ENCODE peak calls at places on chromosomes 1 and 21, in four cellular contexts. X is WERI-Rb-1, S is adrenal gland, W is mucosa of descending colon. U is an unnamed sample.

GRCh38 chr1:50605186-50605875 is 182.1 kb upstream of the DMRTA2 start:
- DNase-seq in X (peak), W (no peak), S (no peak), U (no peak)

GRCh38 chr1:54327386-54328116 is 78.6 kb downstream of the SSBP3 start:
- DNase-seq in S (no peak), W (no peak), X (peak), U (no peak)

GRCh38 chr1:225259542-225259941 is 168.3 kb downstream of the LBR start:
- DNase-seq in X (no peak), W (no peak), S (no peak), U (no peak)

GRCh38 chr1:68936530-68936929 is 439.6 kb upstream of the DEPDC1 start:
- DNase-seq in W (no peak), X (no peak), S (no peak), U (no peak)

GRCh38 chr1:52579415-52579814 is 22.8 kb upstream of the GPX7 start:
- DNase-seq in S (no peak), X (no peak), W (no peak), U (no peak)

GRCh38 chr1:206004821-206005220 is 1.6 kb upstream of the RAB7B start:
- DNase-seq in S (no peak), W (no peak), X (peak), U (no peak)

GRCh38 chr1:22636369-22636768 is at the start of gene C1QA:
- DNase-seq in W (peak), S (peak), X (no peak), U (no peak)

GRCh38 chr1:9718006-9718680 is 66.6 kb downstream of the PIK3CD start:
- DNase-seq in S (no peak), W (no peak), X (no peak), U (no peak)

GRCh38 chr1:178491721-178492120 is 5.0 kb downstream of the CLEC20A start:
- DNase-seq in W (no peak), S (no peak), X (no peak), U (no peak)

GRCh38 chr1:244140420-244140819 is 89.3 kb downstream of the ZBTB18 start:
- DNase-seq in X (no peak), W (no peak), S (no peak), U (no peak)

GRCh38 chr21:43858806-43859648 is 6.0 kb upstream of the AGPAT3 start:
- DNase-seq in W (no peak), X (no peak), S (no peak), U (no peak)

GRCh38 chr1:60342569-60342968 is 269.0 kb upstream of the C1orf87 start:
- DNase-seq in W (no peak), S (no peak), X (no peak), U (no peak)

GRCh38 chr1:28199328-28200233 is 23.1 kb upstream of the PTAFR start:
- DNase-seq in X (no peak), W (no peak), S (no peak), U (no peak)

GRCh38 chr1:100134872-100135271 is 1.9 kb downstream of the TRMT13 start:
- DNase-seq in W (no peak), S (no peak), X (no peak), U (no peak)

GRCh38 chr1:185561629-185562028 is 172.6 kb upstream of the HMCN1 start:
- DNase-seq in W (no peak), X (no peak), S (no peak), U (no peak)

GRCh38 chr1:245411245-245411644 is 256.5 kb downstream of the KIF26B start:
- DNase-seq in S (no peak), W (no peak), X (no peak), U (no peak)

GRCh38 chr1:236469466-236469865 is 54.3 kb upstream of the LGALS8 start:
- DNase-seq in W (no peak), S (no peak), X (no peak), U (no peak)

GRCh38 chr1:7447736-7448135 is 323.4 kb upstream of the VAMP3 start:
- DNase-seq in W (no peak), X (no peak), S (no peak), U (no peak)

GRCh38 chr1:39509360-39510009 is 18.0 kb downstream of the BMP8A start:
- DNase-seq in X (peak), S (peak), W (peak), U (no peak)

GRCh38 chr1:15426492-15427279 is 11.6 kb upstream of the CTRC start:
- DNase-seq in X (no peak), S (peak), W (peak), U (no peak)

DNA sequence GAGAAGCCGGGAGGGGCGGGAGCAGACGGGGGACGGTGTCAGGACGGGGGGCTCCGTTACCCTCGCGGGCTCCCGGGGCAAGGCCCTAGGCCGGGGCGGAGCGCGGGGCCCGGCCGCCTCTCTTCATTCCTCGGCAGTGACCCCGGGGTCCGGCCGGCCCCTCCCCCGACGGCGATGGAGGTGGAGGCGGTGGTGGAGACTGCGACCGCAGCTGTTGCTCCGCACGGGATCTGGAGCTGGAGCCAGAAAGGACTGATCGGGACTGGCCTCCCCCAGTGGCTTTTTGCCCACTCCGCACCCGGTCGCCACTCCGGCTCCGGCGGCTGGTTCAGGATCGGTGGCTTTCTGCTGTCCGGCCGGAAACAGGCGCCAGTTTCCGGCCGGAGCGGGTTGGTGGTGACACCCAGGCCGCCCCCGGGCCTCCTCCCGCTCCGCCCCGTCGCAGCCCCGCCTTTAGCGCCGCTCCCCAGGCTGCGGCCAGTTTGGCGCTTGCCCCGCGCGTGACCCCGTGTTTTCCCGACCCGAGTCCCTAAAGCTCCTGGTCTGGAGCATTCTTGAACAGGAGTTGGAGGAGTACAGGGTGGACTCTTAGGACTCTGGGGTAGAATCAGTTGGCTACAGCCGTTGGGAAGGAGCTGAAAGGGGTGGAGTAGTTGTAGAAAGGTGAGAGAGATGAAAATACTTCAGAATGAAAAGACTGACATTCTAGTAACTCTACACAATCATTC is at the start of gene OTUD7B:
- DNase-seq in S (peak), W (peak), X (peak), U (peak)
- TF ChIP-seq CTCF in S (no peak), W (no peak), X (peak), U (no peak)

GRCh38 chr1:58201492-58202106 is 344.9 kb downstream of the OMA1 start:
- DNase-seq in X (no peak), S (no peak), W (no peak), U (no peak)

GRCh38 chr1:58200437-58200836 is 346.1 kb downstream of the OMA1 start:
- DNase-seq in W (no peak), X (no peak), S (no peak), U (no peak)

GRCh38 chr1:58206749-58207148 is 339.8 kb downstream of the OMA1 start:
- DNase-seq in X (peak), W (no peak), S (no peak), U (no peak)

GRCh38 chr1:58209578-58209977 is 336.9 kb downstream of the OMA1 start:
- DNase-seq in S (no peak), X (no peak), W (no peak), U (no peak)

DNA sequence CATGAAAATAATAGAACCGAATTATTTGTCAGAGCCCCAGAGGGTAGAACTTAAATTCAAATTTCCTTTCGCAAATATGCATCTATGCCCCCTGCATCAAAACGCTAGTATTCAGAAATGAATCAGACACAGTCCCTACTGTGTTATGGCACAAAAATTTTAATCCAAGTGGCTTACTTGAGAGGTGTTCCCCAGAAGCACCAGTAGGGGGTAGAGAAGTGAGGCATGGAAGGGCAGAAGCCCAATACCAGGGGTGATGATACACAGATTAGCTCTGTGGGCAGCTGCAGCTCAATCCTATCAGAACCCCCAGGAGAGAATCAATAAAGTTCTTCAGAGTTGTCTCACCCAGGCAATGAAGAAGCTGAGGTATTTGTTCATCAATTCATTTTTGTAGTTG is 342.2 kb downstream of the OMA1 start:
- DNase-seq in S (no peak), W (no peak), X (peak), U (no peak)
- TF ChIP-seq CTCF in S (no peak), W (no peak), X (peak), U (no peak)

GRCh38 chr1:90723561-90724108 is 6.5 kb upstream of the BARHL2 start:
- DNase-seq in W (no peak), X (peak), S (no peak), U (no peak)
- TF ChIP-seq CTCF in W (no peak), X (peak), S (no peak), U (peak)

GRCh38 chr1:85200367-85200869 is 398 bp downstream of the SYDE2 start:
- DNase-seq in S (peak), W (peak), X (peak), U (no peak)

GRCh38 chr1:85202092-85202863 is 1.5 kb upstream of the SYDE2 start:
- DNase-seq in S (no peak), X (no peak), W (no peak), U (no peak)

GRCh38 chr1:85200870-85201339 is at the start of gene SYDE2:
- DNase-seq in W (peak), X (peak), S (peak), U (peak)

GRCh38 chr1:85202864-85203255 is 2.0 kb upstream of the SYDE2 start:
- DNase-seq in W (no peak), X (no peak), S (no peak), U (no peak)

DNA sequence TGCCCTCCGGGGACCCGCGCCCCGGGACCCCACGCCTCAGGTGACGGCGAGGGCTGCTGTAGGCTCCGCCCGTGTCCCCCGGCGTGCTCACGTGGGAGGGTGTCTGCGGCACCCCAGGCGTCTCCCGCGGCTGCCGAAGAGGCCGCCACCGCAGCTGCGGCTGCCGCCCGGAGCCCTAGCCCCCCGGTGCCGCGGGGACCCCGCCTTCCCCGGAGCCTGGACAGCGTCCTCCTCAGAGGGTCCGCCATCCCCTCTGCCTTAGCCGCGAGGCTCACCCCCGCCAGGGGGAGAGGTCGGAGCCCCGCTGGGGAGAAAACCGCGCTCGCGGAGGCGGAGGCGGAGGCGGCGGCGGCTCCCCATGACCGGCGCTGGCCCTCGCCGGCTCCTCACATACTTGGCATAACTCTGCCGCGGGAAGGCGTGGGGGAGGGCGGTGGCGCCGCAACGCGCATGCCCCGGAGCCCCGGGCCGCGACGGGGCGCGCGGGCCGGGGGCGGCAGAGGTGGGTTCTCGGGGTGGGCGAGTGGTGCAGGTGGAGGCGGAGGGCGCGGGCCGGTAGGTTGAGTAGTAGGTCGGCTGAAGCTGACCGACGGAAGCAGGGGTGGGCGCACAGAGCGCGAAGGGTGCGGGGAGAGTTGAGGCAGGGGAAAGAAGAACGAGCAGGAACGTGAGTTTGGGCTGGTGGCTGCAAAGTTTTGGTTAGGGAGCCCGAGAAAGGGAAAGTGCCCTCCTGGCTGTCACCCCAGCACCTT is 700 bp upstream of the SYDE2 start:
- DNase-seq in W (peak), S (peak), X (peak), U (peak)
- TF ChIP-seq CTCF in W (no peak), S (no peak), X (no peak), U (no peak)

DNA sequence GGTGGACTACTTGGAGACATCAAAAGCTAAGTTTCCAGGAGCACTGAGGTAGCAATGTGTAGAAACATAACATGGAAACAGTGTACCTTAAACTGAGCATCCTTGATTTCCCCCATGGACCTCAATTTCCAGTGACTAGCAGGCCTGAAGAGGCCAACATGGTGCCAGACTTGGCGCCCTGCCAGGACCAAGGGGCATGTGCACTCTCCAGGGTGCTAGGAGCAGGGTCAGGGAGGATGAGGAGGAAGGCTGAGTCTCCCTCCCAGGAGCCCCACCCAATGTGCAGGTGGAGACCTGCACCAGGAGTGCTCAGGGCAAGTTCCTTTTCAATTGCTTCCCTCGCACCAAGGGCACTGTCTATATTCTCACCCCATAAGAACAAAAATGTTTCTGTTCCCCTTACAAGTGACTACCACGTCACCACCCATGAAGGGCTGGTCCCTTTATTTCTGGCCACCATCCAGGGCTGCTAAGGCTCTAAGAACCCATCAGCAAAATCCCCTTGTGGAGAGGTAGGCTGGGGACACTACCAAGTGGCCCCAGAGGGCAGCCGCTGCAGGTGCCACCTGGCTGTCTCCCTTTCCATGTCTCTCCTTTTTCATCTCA is 39.2 kb downstream of the MX1 start:
- DNase-seq in X (no peak), S (no peak), W (no peak), U (no peak)
- TF ChIP-seq CTCF in X (no peak), S (no peak), W (no peak), U (no peak)